ENCODE peak calls at places on chromosome X, in eight cellular contexts. One of them, this sample, is unnamed.

GRCh38 chrX:30713061-30713525 is 59.9 kb downstream of the GK start:
- DNase-seq in ecto neural progenitor cell: peak; percentile 55
- DNase-seq in mesenchymal stem cell: peak; percentile 61
- DNase-seq in foreskin fibroblast: peak; percentile 63
- DNase-seq in endothelial cell of umbilical vein: peak; percentile 45
- DNase-seq in uterus: peak; percentile 21
- DNase-seq in sciatic nerve: peak; percentile 63
- DNase-seq in fibroblast of mammary gland: peak; percentile 67
- DNase-seq in this sample: peak; percentile 41

GRCh38 chrX:130669233-130669632 is 233.8 kb downstream of the ENOX2 start:
- DNase-seq in ecto neural progenitor cell: no peak
- DNase-seq in mesenchymal stem cell: peak; percentile 69
- DNase-seq in foreskin fibroblast: peak; percentile 53
- DNase-seq in endothelial cell of umbilical vein: no peak
- DNase-seq in uterus: no peak
- DNase-seq in sciatic nerve: no peak
- DNase-seq in fibroblast of mammary gland: peak; percentile 51
- DNase-seq in this sample: no peak

GRCh38 chrX:38458071-38458470 is 103.3 kb upstream of the TSPAN7 start:
- DNase-seq in ecto neural progenitor cell: no peak
- DNase-seq in mesenchymal stem cell: no peak
- DNase-seq in foreskin fibroblast: no peak
- DNase-seq in endothelial cell of umbilical vein: no peak
- DNase-seq in uterus: no peak
- DNase-seq in sciatic nerve: no peak
- DNase-seq in fibroblast of mammary gland: peak; percentile 3
- DNase-seq in this sample: no peak

GRCh38 chrX:56802921-56803848 is 74.1 kb downstream of the NBDY start:
- DNase-seq in ecto neural progenitor cell: peak; percentile 72
- DNase-seq in mesenchymal stem cell: peak; percentile 55
- DNase-seq in foreskin fibroblast: peak; percentile 75
- DNase-seq in endothelial cell of umbilical vein: peak; percentile 55
- DNase-seq in uterus: peak; percentile 76
- DNase-seq in sciatic nerve: peak; percentile 93
- DNase-seq in fibroblast of mammary gland: peak; percentile 83
- DNase-seq in this sample: peak; percentile 81

GRCh38 chrX:19602866-19603620 is 87.7 kb upstream of the MAP3K15 start:
- DNase-seq in ecto neural progenitor cell: no peak
- DNase-seq in mesenchymal stem cell: peak; percentile 67
- DNase-seq in foreskin fibroblast: peak; percentile 51
- DNase-seq in endothelial cell of umbilical vein: no peak
- DNase-seq in uterus: no peak
- DNase-seq in sciatic nerve: no peak
- DNase-seq in fibroblast of mammary gland: peak; percentile 83
- DNase-seq in this sample: no peak

GRCh38 chrX:72042860-72043248 is 88.9 kb downstream of the RTL5 start:
- DNase-seq in ecto neural progenitor cell: no peak
- DNase-seq in mesenchymal stem cell: no peak
- DNase-seq in foreskin fibroblast: no peak
- DNase-seq in endothelial cell of umbilical vein: no peak
- DNase-seq in uterus: no peak
- DNase-seq in sciatic nerve: no peak
- DNase-seq in fibroblast of mammary gland: no peak
- DNase-seq in this sample: no peak

GRCh38 chrX:110795645-110796510 is at the start of gene CHRDL1:
- DNase-seq in ecto neural progenitor cell: peak; percentile 63
- DNase-seq in mesenchymal stem cell: peak; percentile 13
- DNase-seq in foreskin fibroblast: peak; percentile 41
- DNase-seq in endothelial cell of umbilical vein: no peak
- DNase-seq in uterus: peak; percentile 73
- DNase-seq in sciatic nerve: peak; percentile 78
- DNase-seq in fibroblast of mammary gland: peak; percentile 14
- DNase-seq in this sample: no peak

GRCh38 chrX:37349131-37350033 is at the start of gene PRRG1:
- DNase-seq in ecto neural progenitor cell: peak; percentile 89
- DNase-seq in mesenchymal stem cell: peak; percentile 88
- DNase-seq in foreskin fibroblast: peak; percentile 90
- DNase-seq in endothelial cell of umbilical vein: peak; percentile 77
- DNase-seq in uterus: peak; percentile 71
- DNase-seq in sciatic nerve: peak; percentile 86
- DNase-seq in fibroblast of mammary gland: peak; percentile 76
- DNase-seq in this sample: peak; percentile 70

GRCh38 chrX:156001667-156002021 is 4.1 kb downstream of the IL9R start:
- DNase-seq in ecto neural progenitor cell: no peak
- DNase-seq in mesenchymal stem cell: no peak
- DNase-seq in foreskin fibroblast: no peak
- DNase-seq in endothelial cell of umbilical vein: no peak
- DNase-seq in uterus: no peak
- DNase-seq in sciatic nerve: no peak
- DNase-seq in fibroblast of mammary gland: no peak
- DNase-seq in this sample: no peak

GRCh38 chrX:102067966-102068723 is 57.3 kb upstream of the TCEAL2 start:
- DNase-seq in ecto neural progenitor cell: no peak
- DNase-seq in mesenchymal stem cell: peak; percentile 2
- DNase-seq in foreskin fibroblast: peak; percentile 18
- DNase-seq in endothelial cell of umbilical vein: peak; percentile 17
- DNase-seq in uterus: no peak
- DNase-seq in sciatic nerve: no peak
- DNase-seq in fibroblast of mammary gland: peak; percentile 29
- DNase-seq in this sample: no peak

This sample was measured in lung.